ENCODE peak calls at places on chromosomes 11 and 22, in eight cellular contexts. One of them, this sample, is unnamed.

GRCh38 chr11:47087801-47088200 is 88.9 kb downstream of the ARFGAP2 start:
- DNase-seq in head of caudate nucleus: no peak
- DNase-seq in fibroblast of the aortic adventitia: no peak
- DNase-seq in AG09319: no peak
- DNase-seq in NCI-H774: no peak
- DNase-seq in SJSA1: no peak
- DNase-seq in EL: no peak
- DNase-seq in HT-29: no peak
- DNase-seq in this sample: no peak

GRCh38 chr11:21625982-21626381 is 566.9 kb upstream of the ANO5 start:
- DNase-seq in head of caudate nucleus: no peak
- DNase-seq in fibroblast of the aortic adventitia: no peak
- DNase-seq in AG09319: no peak
- DNase-seq in NCI-H774: no peak
- DNase-seq in SJSA1: no peak
- DNase-seq in EL: no peak
- DNase-seq in HT-29: peak
- DNase-seq in this sample: no peak

GRCh38 chr22:26889794-26890193 is 232.4 kb downstream of the MIAT start:
- DNase-seq in head of caudate nucleus: no peak
- DNase-seq in fibroblast of the aortic adventitia: peak
- DNase-seq in AG09319: no peak
- DNase-seq in NCI-H774: no peak
- DNase-seq in SJSA1: no peak
- DNase-seq in EL: no peak
- DNase-seq in HT-29: no peak
- DNase-seq in this sample: no peak

GRCh38 chr11:122559734-122560382 is 95.7 kb upstream of the UBASH3B start:
- DNase-seq in head of caudate nucleus: no peak
- DNase-seq in fibroblast of the aortic adventitia: peak
- DNase-seq in AG09319: no peak
- DNase-seq in NCI-H774: no peak
- DNase-seq in SJSA1: no peak
- DNase-seq in EL: no peak
- DNase-seq in HT-29: no peak
- DNase-seq in this sample: no peak

GRCh38 chr22:39308614-39309363 is 10.6 kb downstream of the RPL3 start:
- DNase-seq in head of caudate nucleus: peak
- DNase-seq in fibroblast of the aortic adventitia: peak
- DNase-seq in AG09319: peak
- DNase-seq in NCI-H774: no peak
- DNase-seq in SJSA1: peak
- DNase-seq in EL: peak
- DNase-seq in HT-29: peak
- DNase-seq in this sample: no peak

GRCh38 chr22:28801845-28802594 is 1.7 kb upstream of the XBP1 start:
- DNase-seq in head of caudate nucleus: no peak
- DNase-seq in fibroblast of the aortic adventitia: no peak
- DNase-seq in AG09319: no peak
- DNase-seq in NCI-H774: no peak
- DNase-seq in SJSA1: peak
- DNase-seq in EL: no peak
- DNase-seq in HT-29: peak
- DNase-seq in this sample: no peak

GRCh38 chr11:10329935-10330334 is 25.1 kb downstream of the ADM start:
- DNase-seq in head of caudate nucleus: no peak
- DNase-seq in fibroblast of the aortic adventitia: peak
- DNase-seq in AG09319: peak
- DNase-seq in NCI-H774: no peak
- DNase-seq in SJSA1: peak
- DNase-seq in EL: peak
- DNase-seq in HT-29: no peak
- DNase-seq in this sample: no peak

GRCh38 chr11:62061356-62062222 is 62.2 kb upstream of the INCENP start:
- DNase-seq in head of caudate nucleus: peak
- DNase-seq in fibroblast of the aortic adventitia: no peak
- DNase-seq in AG09319: no peak
- DNase-seq in NCI-H774: peak
- DNase-seq in SJSA1: no peak
- DNase-seq in EL: no peak
- DNase-seq in HT-29: peak
- DNase-seq in this sample: no peak

GRCh38 chr22:23242473-23243001 is 62.2 kb downstream of the BCR start:
- DNase-seq in head of caudate nucleus: no peak
- DNase-seq in fibroblast of the aortic adventitia: no peak
- DNase-seq in AG09319: no peak
- DNase-seq in NCI-H774: no peak
- DNase-seq in SJSA1: peak
- DNase-seq in EL: peak
- DNase-seq in HT-29: no peak
- DNase-seq in this sample: no peak

GRCh38 chr11:74557526-74557925 is 34.9 kb upstream of the POLD3 start:
- DNase-seq in head of caudate nucleus: no peak
- DNase-seq in fibroblast of the aortic adventitia: no peak
- DNase-seq in AG09319: no peak
- DNase-seq in NCI-H774: no peak
- DNase-seq in SJSA1: no peak
- DNase-seq in EL: no peak
- DNase-seq in HT-29: no peak
- DNase-seq in this sample: no peak

GRCh38 chr11:35727140-35727539 is 64.6 kb downstream of the TRIM44 start:
- DNase-seq in head of caudate nucleus: no peak
- DNase-seq in fibroblast of the aortic adventitia: no peak
- DNase-seq in AG09319: no peak
- DNase-seq in NCI-H774: no peak
- DNase-seq in SJSA1: no peak
- DNase-seq in EL: no peak
- DNase-seq in HT-29: no peak
- DNase-seq in this sample: no peak

GRCh38 chr11:65498042-65498726 is 661 bp upstream of the MALAT1 start:
- DNase-seq in head of caudate nucleus: peak
- DNase-seq in fibroblast of the aortic adventitia: peak
- DNase-seq in AG09319: no peak
- DNase-seq in NCI-H774: peak
- DNase-seq in SJSA1: peak
- DNase-seq in EL: peak
- DNase-seq in HT-29: peak
- DNase-seq in this sample: no peak

GRCh38 chr11:57324154-57324885 is 432 bp downstream of the TNKS1BP1 start:
- DNase-seq in head of caudate nucleus: no peak
- DNase-seq in fibroblast of the aortic adventitia: peak
- DNase-seq in AG09319: no peak
- DNase-seq in NCI-H774: no peak
- DNase-seq in SJSA1: no peak
- DNase-seq in EL: peak
- DNase-seq in HT-29: peak
- DNase-seq in this sample: no peak

GRCh38 chr11:115656684-115657083 is 152.5 kb upstream of the CADM1 start:
- DNase-seq in head of caudate nucleus: no peak
- DNase-seq in fibroblast of the aortic adventitia: no peak
- DNase-seq in AG09319: no peak
- DNase-seq in NCI-H774: no peak
- DNase-seq in SJSA1: no peak
- DNase-seq in EL: no peak
- DNase-seq in HT-29: peak
- DNase-seq in this sample: no peak

GRCh38 chr22:38041760-38042584 is 15.2 kb upstream of the PICK1 start:
- DNase-seq in head of caudate nucleus: no peak
- DNase-seq in fibroblast of the aortic adventitia: no peak
- DNase-seq in AG09319: no peak
- DNase-seq in NCI-H774: no peak
- DNase-seq in SJSA1: no peak
- DNase-seq in EL: no peak
- DNase-seq in HT-29: no peak
- DNase-seq in this sample: no peak

GRCh38 chr11:69297926-69298777 is 4.2 kb downstream of the MYEOV start:
- DNase-seq in head of caudate nucleus: peak
- DNase-seq in fibroblast of the aortic adventitia: peak
- DNase-seq in AG09319: peak
- DNase-seq in NCI-H774: no peak
- DNase-seq in SJSA1: peak
- DNase-seq in EL: peak
- DNase-seq in HT-29: peak
- DNase-seq in this sample: no peak

GRCh38 chr22:42803454-42803853 is 53.6 kb downstream of the ARFGAP3 start:
- DNase-seq in head of caudate nucleus: no peak
- DNase-seq in fibroblast of the aortic adventitia: no peak
- DNase-seq in AG09319: no peak
- DNase-seq in NCI-H774: no peak
- DNase-seq in SJSA1: peak
- DNase-seq in EL: no peak
- DNase-seq in HT-29: no peak
- DNase-seq in this sample: no peak

GRCh38 chr11:85914425-85914824 is 59.2 kb downstream of the CCDC83 start:
- DNase-seq in head of caudate nucleus: no peak
- DNase-seq in fibroblast of the aortic adventitia: no peak
- DNase-seq in AG09319: no peak
- DNase-seq in NCI-H774: no peak
- DNase-seq in SJSA1: no peak
- DNase-seq in EL: no peak
- DNase-seq in HT-29: no peak
- DNase-seq in this sample: no peak

GRCh38 chr11:844693-845644 is 2.3 kb downstream of the TSPAN4 start:
- DNase-seq in head of caudate nucleus: no peak
- DNase-seq in fibroblast of the aortic adventitia: peak
- DNase-seq in AG09319: peak
- DNase-seq in NCI-H774: no peak
- DNase-seq in SJSA1: peak
- DNase-seq in EL: peak
- DNase-seq in HT-29: no peak
- DNase-seq in this sample: no peak

GRCh38 chr11:31443802-31444201 is 65.6 kb downstream of the IMMP1L start:
- DNase-seq in head of caudate nucleus: no peak
- DNase-seq in fibroblast of the aortic adventitia: no peak
- DNase-seq in AG09319: no peak
- DNase-seq in NCI-H774: no peak
- DNase-seq in SJSA1: no peak
- DNase-seq in EL: no peak
- DNase-seq in HT-29: no peak
- DNase-seq in this sample: no peak

GRCh38 chr22:19874307-19875060 is 19.8 kb upstream of the GNB1L start:
- DNase-seq in head of caudate nucleus: no peak
- DNase-seq in fibroblast of the aortic adventitia: peak
- DNase-seq in AG09319: no peak
- DNase-seq in NCI-H774: no peak
- DNase-seq in SJSA1: no peak
- DNase-seq in EL: no peak
- DNase-seq in HT-29: peak
- DNase-seq in this sample: no peak

GRCh38 chr11:40315122-40315521 is 1144.3 kb downstream of the LRRC4C start:
- DNase-seq in head of caudate nucleus: no peak
- DNase-seq in fibroblast of the aortic adventitia: no peak
- DNase-seq in AG09319: no peak
- DNase-seq in NCI-H774: no peak
- DNase-seq in SJSA1: no peak
- DNase-seq in EL: no peak
- DNase-seq in HT-29: no peak
- DNase-seq in this sample: no peak

GRCh38 chr11:17000987-17001386 is 13.2 kb downstream of the PLEKHA7 start:
- DNase-seq in head of caudate nucleus: no peak
- DNase-seq in fibroblast of the aortic adventitia: no peak
- DNase-seq in AG09319: no peak
- DNase-seq in NCI-H774: no peak
- DNase-seq in SJSA1: no peak
- DNase-seq in EL: no peak
- DNase-seq in HT-29: no peak
- DNase-seq in this sample: no peak

GRCh38 chr11:6663794-6664478 is 8.3 kb upstream of the DCHS1 start:
- DNase-seq in head of caudate nucleus: no peak
- DNase-seq in fibroblast of the aortic adventitia: peak
- DNase-seq in AG09319: no peak
- DNase-seq in NCI-H774: no peak
- DNase-seq in SJSA1: no peak
- DNase-seq in EL: no peak
- DNase-seq in HT-29: no peak
- DNase-seq in this sample: no peak

GRCh38 chr22:30927806-30928205 is 40.8 kb downstream of the MORC2 start:
- DNase-seq in head of caudate nucleus: no peak
- DNase-seq in fibroblast of the aortic adventitia: no peak
- DNase-seq in AG09319: no peak
- DNase-seq in NCI-H774: no peak
- DNase-seq in SJSA1: no peak
- DNase-seq in EL: no peak
- DNase-seq in HT-29: no peak
- DNase-seq in this sample: no peak

GRCh38 chr22:33025675-33026074 is 32.5 kb downstream of the SYN3 start:
- DNase-seq in head of caudate nucleus: no peak
- DNase-seq in fibroblast of the aortic adventitia: no peak
- DNase-seq in AG09319: no peak
- DNase-seq in NCI-H774: no peak
- DNase-seq in SJSA1: no peak
- DNase-seq in EL: no peak
- DNase-seq in HT-29: no peak
- DNase-seq in this sample: no peak

GRCh38 chr22:30305519-30305905 is 16.2 kb upstream of the CASTOR1 start:
- DNase-seq in head of caudate nucleus: peak
- DNase-seq in fibroblast of the aortic adventitia: peak
- DNase-seq in AG09319: no peak
- DNase-seq in NCI-H774: no peak
- DNase-seq in SJSA1: no peak
- DNase-seq in EL: no peak
- DNase-seq in HT-29: peak
- DNase-seq in this sample: no peak

GRCh38 chr22:37353839-37354238 is 71.5 kb downstream of the CYTH4 start:
- DNase-seq in head of caudate nucleus: no peak
- DNase-seq in fibroblast of the aortic adventitia: no peak
- DNase-seq in AG09319: no peak
- DNase-seq in NCI-H774: no peak
- DNase-seq in SJSA1: no peak
- DNase-seq in EL: no peak
- DNase-seq in HT-29: no peak
- DNase-seq in this sample: no peak

GRCh38 chr22:39556970-39557811 is 13.4 kb upstream of the CACNA1I start:
- DNase-seq in head of caudate nucleus: peak
- DNase-seq in fibroblast of the aortic adventitia: no peak
- DNase-seq in AG09319: no peak
- DNase-seq in NCI-H774: no peak
- DNase-seq in SJSA1: no peak
- DNase-seq in EL: no peak
- DNase-seq in HT-29: no peak
- DNase-seq in this sample: no peak

GRCh38 chr11:124760806-124761205 is 1.3 kb downstream of the ESAM start:
- DNase-seq in head of caudate nucleus: no peak
- DNase-seq in fibroblast of the aortic adventitia: no peak
- DNase-seq in AG09319: no peak
- DNase-seq in NCI-H774: no peak
- DNase-seq in SJSA1: no peak
- DNase-seq in EL: no peak
- DNase-seq in HT-29: no peak
- DNase-seq in this sample: no peak